ENCODE peak calls at places on chromosomes 16 and 17, in ten cellular contexts. Q is HFF-Myc; B is AG10803; G is psoas muscle; R is body of pancreas; X is H1; O is IMR-90; H is transverse colon; V is tibial artery; N is activated CD8-positive, alpha-beta T cell treated with anti-CD3 and anti-CD28 coated beads for 36 hours. E is an unnamed sample.

GRCh38 chr16:918741-919657 is 51.8 kb downstream of the LMF1 start:
- DNase-seq in B (no peak), R (no peak), O (no peak), X (no peak), Q (no peak), V (no peak), N (no peak), G (peak; percentile 39), H (no peak), E (no peak)

GRCh38 chr16:20865420-20866126 is 34.6 kb downstream of the DCUN1D3 start:
- DNase-seq in H (no peak), G (no peak), B (peak; percentile 68), R (no peak), O (peak; percentile 64), V (no peak), Q (peak; percentile 50), N (peak; percentile 10), X (no peak), E (no peak)

GRCh38 chr17:70021726-70022125 is 53.3 kb upstream of the KCNJ16 start:
- DNase-seq in R (no peak), O (peak; percentile 7), N (no peak), X (no peak), Q (no peak), V (no peak), B (no peak), G (no peak), H (no peak), E (no peak)

GRCh38 chr17:16814439-16814838 is 124.4 kb downstream of the CCDC144A start:
- DNase-seq in X (no peak), Q (no peak), N (no peak), G (no peak), R (no peak), O (no peak), H (no peak), B (no peak), V (no peak), E (no peak)

GRCh38 chr17:16255481-16255901 is 38.5 kb downstream of the PIGL start:
- DNase-seq in N (no peak), V (peak; percentile 87), H (peak; percentile 64), R (peak; percentile 88), X (no peak), O (peak; percentile 28), G (peak; percentile 71), B (peak; percentile 31), Q (no peak), E (no peak)

GRCh38 chr16:87363771-87364476 is 19.7 kb downstream of the FBXO31 start:
- DNase-seq in G (peak; percentile 69), O (peak; percentile 55), B (no peak), Q (no peak), X (no peak), N (no peak), V (no peak), H (peak; percentile 33), R (peak; percentile 60), E (no peak)

GRCh38 chr16:78770353-78771091 is 671.1 kb downstream of the WWOX start:
- DNase-seq in B (peak; percentile 6), N (peak; percentile 83), O (no peak), H (peak; percentile 85), R (peak; percentile 77), Q (no peak), X (peak; percentile 95), V (peak; percentile 83), G (peak; percentile 83), E (no peak)

GRCh38 chr17:73600103-73600871 is 44.0 kb downstream of the SDK2 start:
- DNase-seq in Q (peak; percentile 19), O (no peak), X (no peak), V (no peak), H (no peak), G (no peak), R (no peak), N (no peak), B (peak; percentile 56), E (no peak)

GRCh38 chr16:56115817-56116576 is 75.3 kb upstream of the GNAO1 start:
- DNase-seq in V (no peak), R (no peak), X (no peak), Q (no peak), H (no peak), N (no peak), O (no peak), G (no peak), B (peak; percentile 6), E (no peak)

GRCh38 chr17:81717049-81717765 is 5.1 kb downstream of the SLC25A10 start:
- DNase-seq in O (no peak), V (no peak), G (no peak), Q (no peak), H (no peak), N (no peak), B (no peak), X (no peak), R (no peak), E (no peak)

GRCh38 chr17:6654816-6655731 is 3.5 kb downstream of the C17orf100 start:
- DNase-seq in B (no peak), Q (no peak), R (peak; percentile 46), H (peak; percentile 58), O (no peak), X (peak; percentile 80), N (no peak), V (no peak), G (no peak), E (no peak)

GRCh38 chr17:66420961-66421371 is 118.6 kb downstream of the PRKCA start:
- DNase-seq in N (peak; percentile 23), R (no peak), V (no peak), O (peak; percentile 77), Q (no peak), H (no peak), G (no peak), B (peak; percentile 93), X (no peak), E (no peak)

GRCh38 chr16:85569615-85570212 is 43.4 kb upstream of the GSE1 start:
- DNase-seq in G (no peak), B (peak; percentile 47), R (peak; percentile 62), Q (no peak), X (no peak), N (peak; percentile 86), O (peak; percentile 78), H (peak; percentile 68), V (no peak), E (no peak)

GRCh38 chr16:56916571-56917403 is 15.2 kb upstream of the HERPUD1 start:
- DNase-seq in N (peak; percentile 50), V (peak; percentile 56), R (peak; percentile 12), X (no peak), B (no peak), H (peak; percentile 52), O (no peak), G (no peak), Q (no peak), E (no peak)

GRCh38 chr17:18993876-18994275 is 10.7 kb downstream of the FAM83G start:
- DNase-seq in V (no peak), X (no peak), H (no peak), O (peak; percentile 83), N (no peak), B (no peak), R (no peak), Q (no peak), G (no peak), E (no peak)
- TF ChIP-seq CTCF in V (no peak), X (no peak), H (no peak), O (peak; percentile 8), N (no peak), B (no peak), R (no peak), Q (no peak), G (no peak), E (no peak)

DNA sequence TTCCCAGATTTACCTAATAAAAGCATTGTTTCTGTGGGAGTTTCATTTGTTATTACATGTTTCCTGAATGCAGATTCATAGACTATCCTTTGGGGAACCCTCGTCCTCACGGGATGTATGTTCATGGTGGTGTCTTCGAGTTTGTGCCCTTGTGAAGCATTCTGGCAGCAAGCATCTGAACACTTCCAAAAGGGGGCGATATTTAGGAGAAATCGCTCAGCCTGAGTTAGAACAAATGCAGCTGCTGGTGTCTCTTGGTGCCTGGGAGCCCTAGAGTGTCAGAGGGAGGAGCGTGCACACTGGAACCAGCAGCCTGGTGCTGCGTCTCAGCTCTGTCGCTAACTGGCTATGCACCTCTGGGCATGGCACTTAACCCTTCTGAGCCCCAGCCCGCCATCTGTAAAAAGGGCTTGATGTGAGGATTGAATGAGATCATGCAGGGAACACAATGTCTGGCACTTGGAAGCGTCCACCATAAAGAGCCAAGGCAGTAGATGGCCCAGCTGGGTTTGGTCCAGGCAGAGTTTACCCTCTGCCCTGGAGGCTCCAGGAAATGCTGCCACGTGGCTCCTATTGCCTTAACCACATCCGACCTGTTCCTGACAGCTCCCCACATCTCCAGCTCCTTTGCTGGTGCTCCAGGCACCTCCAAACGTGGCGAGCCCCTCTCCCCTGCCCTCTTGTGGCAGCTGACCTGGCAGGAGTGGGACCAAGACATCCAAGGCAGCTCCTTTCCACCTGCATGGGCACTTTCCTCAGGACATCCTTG is 25.0 kb upstream of the C16orf78 start:
- DNase-seq in H (no peak), N (no peak), X (no peak), G (no peak), V (no peak), R (no peak), Q (no peak), B (no peak), O (no peak), E (no peak)
- TF ChIP-seq CTCF in H (no peak), N (no peak), X (peak; percentile 59), G (no peak), V (no peak), R (no peak), Q (no peak), B (peak; percentile 1), O (no peak), E (no peak)

GRCh38 chr16:50136399-50136798 is 16.7 kb upstream of the TENT4B start:
- DNase-seq in V (no peak), R (no peak), N (no peak), B (no peak), G (no peak), X (no peak), Q (no peak), O (no peak), H (no peak), E (no peak)
- TF ChIP-seq CTCF in V (no peak), R (no peak), N (no peak), B (peak; percentile 14), G (no peak), X (peak; percentile 36), Q (no peak), O (no peak), H (no peak), E (no peak)

GRCh38 chr16:53129281-53130192 is 74.7 kb downstream of the CHD9 start:
- DNase-seq in V (no peak), H (no peak), O (peak; percentile 81), N (no peak), R (peak; percentile 12), B (peak; percentile 53), G (no peak), Q (no peak), X (no peak), E (peak; percentile 24)

GRCh38 chr16:53131050-53131362 is 76.2 kb downstream of the CHD9 start:
- DNase-seq in G (no peak), B (no peak), N (no peak), V (no peak), X (no peak), Q (no peak), R (no peak), H (no peak), O (no peak), E (no peak)

GRCh38 chr16:53131363-53132071 is 76.7 kb downstream of the CHD9 start:
- DNase-seq in R (peak; percentile 63), V (peak; percentile 84), N (peak; percentile 66), H (peak; percentile 71), G (peak; percentile 90), B (peak; percentile 47), X (peak; percentile 66), O (peak; percentile 31), Q (no peak), E (no peak)

GRCh38 chr16:53132406-53132805 is 77.6 kb downstream of the CHD9 start:
- DNase-seq in O (no peak), R (no peak), X (no peak), N (no peak), B (peak; percentile 23), V (no peak), Q (no peak), G (no peak), H (no peak), E (no peak)

GRCh38 chr16:53130193-53131049 is 75.6 kb downstream of the CHD9 start:
- DNase-seq in B (peak; percentile 96), X (peak; percentile 93), R (peak; percentile 97), G (peak; percentile 99), N (peak; percentile 94), O (peak; percentile 92), Q (peak; percentile 61), H (peak; percentile 97), V (peak; percentile 99), E (peak; percentile 66)
- TF ChIP-seq CTCF in B (peak; percentile 43), X (peak; percentile 57), R (peak; percentile 88), G (peak; percentile 81), N (peak; percentile 28), O (peak; percentile 90), Q (peak; percentile 27), H (peak; percentile 70), V (peak; percentile 57), E (peak; percentile 74)

E was measured in AG04449.